ENCODE peak calls at places on chromosomes 16 and 17, in four cellular contexts. C is GDM1, J is NCI-H1092, F is GM20000. R is an unnamed sample.
A peak's percentile ranks its signal among the peaks of the same experiment; 100 is the strongest.

GRCh38 chr16:87922250-87922871 is 14.0 kb downstream of the CA5A start:
- DNase-seq in C (no peak), J (no peak), F (no peak), R (no peak)

GRCh38 chr17:7259555-7259889 is 2.8 kb downstream of the CLDN7 start:
- DNase-seq in C (no peak), J (no peak), F (no peak), R (no peak)

GRCh38 chr16:30600215-30600614 is 10.0 kb downstream of the ZNF689 start:
- DNase-seq in C (no peak), J (no peak), F (no peak), R (no peak)

GRCh38 chr16:57608462-57609113 is 19.8 kb upstream of the ADGRG1 start:
- DNase-seq in C (no peak), J (no peak), F (peak; percentile 5), R (no peak)

GRCh38 chr16:12257926-12258561 is 281.5 kb downstream of the SNX29 start:
- DNase-seq in C (no peak), J (peak; percentile 55), F (no peak), R (no peak)

GRCh38 chr17:50352072-50352692 is 6.3 kb downstream of the XYLT2 start:
- DNase-seq in C (no peak), J (no peak), F (no peak), R (no peak)

GRCh38 chr17:1234455-1234854 is 35.8 kb upstream of the BHLHA9 start:
- DNase-seq in C (no peak), J (no peak), F (no peak), R (no peak)

GRCh38 chr16:87851601-87852000 is 17.7 kb downstream of the SLC7A5 start:
- DNase-seq in C (no peak), J (no peak), F (no peak), R (no peak)

GRCh38 chr17:46057366-46057765 is 58.3 kb downstream of the STH start:
- DNase-seq in C (no peak), J (no peak), F (no peak), R (no peak)

GRCh38 chr16:49748322-49748721 is 107.6 kb downstream of the ZNF423 start:
- DNase-seq in C (no peak), J (peak; percentile 35), F (no peak), R (no peak)

GRCh38 chr17:78256705-78257559 is 25.5 kb downstream of the TMEM235 start:
- DNase-seq in C (no peak), J (no peak), F (no peak), R (no peak)

GRCh38 chr17:57393368-57393767 is 137.0 kb downstream of the MSI2 start:
- DNase-seq in C (no peak), J (no peak), F (no peak), R (no peak)

GRCh38 chr17:8408371-8408770 is 10.7 kb upstream of the RNF222 start:
- DNase-seq in C (no peak), J (no peak), F (no peak), R (no peak)

GRCh38 chr17:71516149-71516548 is 604.7 kb upstream of the SOX9 start:
- DNase-seq in C (no peak), J (no peak), F (no peak), R (no peak)

GRCh38 chr17:37824534-37825485 is 80.0 kb upstream of the HNF1B start:
- DNase-seq in C (no peak), J (no peak), F (no peak), R (no peak)

GRCh38 chr17:70808596-70808995 is 639.3 kb downstream of the KCNJ2 start:
- DNase-seq in C (no peak), J (no peak), F (no peak), R (no peak)

GRCh38 chr16:13041180-13041579 is 139.8 kb downstream of the SHISA9 start:
- DNase-seq in C (no peak), J (no peak), F (no peak), R (no peak)

R was measured in CMK.